ENCODE peak calls at places on chromosome 19, in eight cellular contexts. Z is glutamatergic neuron, I is psoas muscle, Q is lower leg skin, X is fibroblast of pulmonary artery, G is GM20000, K is progenitor cell of endocrine pancreas, W is neural crest cell. B is an unnamed sample.

GRCh38 chr19:28700176-28700575 is 512.8 kb downstream of the UQCRFS1 start:
- DNase-seq in Z (no peak), I (no peak), Q (no peak), X (no peak), G (no peak), K (no peak), W (no peak), B (no peak)

GRCh38 chr19:49588370-49589122 is 2.4 kb upstream of the PRR12 start:
- DNase-seq in Z (no peak), I (no peak), Q (no peak), X (no peak), G (no peak), K (no peak), W (no peak), B (peak)

GRCh38 chr19:3409346-3410064 is 43.1 kb downstream of the NFIC start:
- DNase-seq in Z (no peak), I (peak), Q (peak), X (no peak), G (no peak), K (no peak), W (no peak), B (no peak)

GRCh38 chr19:33429891-33430673 is 56.6 kb downstream of the CEBPG start:
- DNase-seq in Z (peak), I (peak), Q (no peak), X (no peak), G (no peak), K (no peak), W (no peak), B (peak)

GRCh38 chr19:7421941-7422744 is 66.7 kb downstream of the PEX11G start:
- DNase-seq in Z (no peak), I (no peak), Q (peak), X (no peak), G (no peak), K (no peak), W (no peak), B (no peak)

GRCh38 chr19:55315956-55316525 is 9.1 kb downstream of the TMEM150B start:
- DNase-seq in Z (no peak), I (no peak), Q (no peak), X (no peak), G (no peak), K (no peak), W (no peak), B (no peak)

GRCh38 chr19:55698256-55698655 is 23.2 kb downstream of the EPN1 start:
- DNase-seq in Z (no peak), I (no peak), Q (no peak), X (no peak), G (no peak), K (no peak), W (no peak), B (no peak)

GRCh38 chr19:11195169-11195568 is 2.2 kb downstream of the KANK2 start:
- DNase-seq in Z (no peak), I (peak), Q (no peak), X (peak), G (no peak), K (no peak), W (no peak), B (peak)

GRCh38 chr19:5691930-5692784 is 2.1 kb downstream of the RPL36 start:
- DNase-seq in Z (no peak), I (no peak), Q (no peak), X (no peak), G (no peak), K (no peak), W (no peak), B (peak)

GRCh38 chr19:10352764-10353671 is 13.6 kb upstream of the ICAM3 start:
- DNase-seq in Z (peak), I (peak), Q (peak), X (no peak), G (no peak), K (peak), W (peak), B (no peak)

GRCh38 chr19:24074720-24075119 is 12.3 kb upstream of the ZNF254 start:
- DNase-seq in Z (no peak), I (no peak), Q (no peak), X (peak), G (no peak), K (no peak), W (no peak), B (no peak)

GRCh38 chr19:42480335-42481095 is 37.8 kb upstream of the CXCL17 start:
- DNase-seq in Z (no peak), I (no peak), Q (no peak), X (peak), G (no peak), K (no peak), W (no peak), B (peak)

GRCh38 chr19:49808762-49809154 is 4.3 kb downstream of the FUZ start:
- DNase-seq in Z (peak), I (peak), Q (peak), X (peak), G (peak), K (peak), W (peak), B (peak)

GRCh38 chr19:7932276-7932929 is 6.5 kb upstream of the CTXN1 start:
- DNase-seq in Z (no peak), I (no peak), Q (no peak), X (no peak), G (no peak), K (no peak), W (no peak), B (no peak)

GRCh38 chr19:6011794-6012193 is 33.9 kb upstream of the RANBP3 start:
- DNase-seq in Z (no peak), I (no peak), Q (no peak), X (no peak), G (no peak), K (no peak), W (no peak), B (no peak)

GRCh38 chr19:55442372-55443044 is 592 bp downstream of the SHISA7 start:
- DNase-seq in Z (no peak), I (no peak), Q (no peak), X (no peak), G (peak), K (no peak), W (no peak), B (no peak)

DNA sequence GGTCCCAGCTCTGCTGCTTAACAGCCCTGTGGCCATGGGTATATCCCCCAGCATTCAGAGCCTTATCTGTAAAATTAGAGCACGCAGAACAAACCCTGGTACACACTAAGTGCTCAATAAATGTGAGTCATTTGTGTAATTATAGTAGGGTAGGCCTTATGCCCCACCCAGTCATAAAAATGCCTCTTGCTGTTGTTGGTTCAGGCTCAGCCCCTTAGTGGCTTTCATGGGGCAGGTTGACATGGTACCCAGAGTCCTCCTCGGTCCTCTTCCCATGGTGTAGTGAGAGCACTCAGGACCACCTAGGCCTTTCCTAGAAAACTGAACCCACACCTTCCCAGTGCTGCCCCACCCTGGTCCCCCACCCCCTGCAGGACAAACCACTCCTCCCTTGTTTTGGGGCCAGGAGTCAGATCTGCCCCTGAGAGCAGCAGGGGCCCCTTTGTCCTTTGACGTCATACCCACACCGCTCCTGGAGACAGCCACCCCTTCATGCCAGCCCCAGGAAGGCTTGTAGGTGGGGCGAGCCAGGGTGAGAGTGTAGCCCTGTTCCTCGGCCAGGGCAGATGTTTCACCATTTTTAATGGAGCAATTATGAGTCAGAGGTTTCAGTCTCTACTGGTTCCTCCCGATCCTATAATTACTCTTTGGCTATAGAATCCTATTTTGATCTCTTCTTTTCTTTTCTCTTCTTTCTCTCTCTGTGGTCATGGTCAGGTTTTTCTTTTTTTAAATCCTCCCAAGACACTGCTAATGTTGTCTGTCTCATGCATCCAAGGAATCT is 36.8 kb downstream of the ACTN4 start:
- DNase-seq in Z (no peak), I (peak), Q (peak), X (peak), G (no peak), K (no peak), W (no peak), B (peak)
- TF ChIP-seq CTCF in Z (no peak), I (no peak), Q (no peak), X (no peak), G (no peak), K (no peak), W (no peak), B (no peak)

GRCh38 chr19:17766543-17767131 is 15.4 kb downstream of the FCHO1 start:
- DNase-seq in Z (peak), I (peak), Q (peak), X (peak), G (no peak), K (peak), W (peak), B (peak)
- TF ChIP-seq CTCF in Z (peak), I (peak), Q (no peak), X (peak), G (peak), K (peak), W (peak), B (peak)

GRCh38 chr19:40571005-40571318 is 5.7 kb upstream of the SHKBP1 start:
- DNase-seq in Z (no peak), I (no peak), Q (no peak), X (no peak), G (no peak), K (no peak), W (no peak), B (no peak)
- TF ChIP-seq CTCF in Z (no peak), I (no peak), Q (no peak), X (no peak), G (no peak), K (no peak), W (no peak), B (no peak)

GRCh38 chr19:15159251-15159650 is 41.5 kb downstream of the NOTCH3 start:
- DNase-seq in Z (no peak), I (no peak), Q (no peak), X (peak), G (peak), K (no peak), W (no peak), B (no peak)

GRCh38 chr19:15156391-15156790 is 44.4 kb downstream of the NOTCH3 start:
- DNase-seq in Z (no peak), I (no peak), Q (no peak), X (no peak), G (no peak), K (no peak), W (no peak), B (no peak)

GRCh38 chr19:15155296-15155695 is 45.5 kb downstream of the NOTCH3 start:
- DNase-seq in Z (no peak), I (no peak), Q (no peak), X (no peak), G (no peak), K (no peak), W (no peak), B (no peak)

GRCh38 chr19:15149704-15150103 is 42.5 kb downstream of the SYDE1 start:
- DNase-seq in Z (no peak), I (no peak), Q (no peak), X (no peak), G (no peak), K (no peak), W (no peak), B (no peak)

DNA sequence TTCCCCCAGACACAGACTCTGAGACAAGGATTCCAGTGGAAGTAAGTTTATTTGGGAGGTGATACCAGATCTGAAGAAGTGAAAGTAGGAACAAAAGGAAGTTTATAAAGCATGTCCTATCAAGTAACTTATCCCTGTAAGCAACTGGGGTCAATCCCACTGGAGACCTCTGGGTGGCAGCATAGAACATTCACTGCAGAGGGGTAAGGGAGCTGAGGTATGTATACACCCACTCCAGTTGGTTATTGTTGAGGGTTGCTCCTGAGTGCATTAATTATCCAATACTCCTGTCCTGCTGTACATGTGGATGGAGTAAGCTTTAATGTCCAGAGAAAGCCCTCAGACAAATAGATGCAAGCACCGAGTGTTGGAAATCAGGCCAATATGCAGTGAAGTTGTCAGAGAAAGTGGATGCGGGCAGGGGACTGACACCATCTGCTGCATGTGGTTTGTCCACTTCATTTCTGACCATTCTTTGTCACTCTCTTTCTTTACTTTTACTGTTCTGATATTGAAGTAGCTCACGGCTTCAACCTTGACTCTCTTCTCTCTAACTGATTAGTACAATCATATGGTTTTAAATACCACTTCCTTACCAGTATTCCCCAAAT is 46.7 kb downstream of the NOTCH3 start:
- DNase-seq in Z (peak), I (no peak), Q (no peak), X (peak), G (peak), K (no peak), W (peak), B (peak)
- TF ChIP-seq CTCF in Z (peak), I (peak), Q (no peak), X (peak), G (no peak), K (peak), W (peak), B (peak)

DNA sequence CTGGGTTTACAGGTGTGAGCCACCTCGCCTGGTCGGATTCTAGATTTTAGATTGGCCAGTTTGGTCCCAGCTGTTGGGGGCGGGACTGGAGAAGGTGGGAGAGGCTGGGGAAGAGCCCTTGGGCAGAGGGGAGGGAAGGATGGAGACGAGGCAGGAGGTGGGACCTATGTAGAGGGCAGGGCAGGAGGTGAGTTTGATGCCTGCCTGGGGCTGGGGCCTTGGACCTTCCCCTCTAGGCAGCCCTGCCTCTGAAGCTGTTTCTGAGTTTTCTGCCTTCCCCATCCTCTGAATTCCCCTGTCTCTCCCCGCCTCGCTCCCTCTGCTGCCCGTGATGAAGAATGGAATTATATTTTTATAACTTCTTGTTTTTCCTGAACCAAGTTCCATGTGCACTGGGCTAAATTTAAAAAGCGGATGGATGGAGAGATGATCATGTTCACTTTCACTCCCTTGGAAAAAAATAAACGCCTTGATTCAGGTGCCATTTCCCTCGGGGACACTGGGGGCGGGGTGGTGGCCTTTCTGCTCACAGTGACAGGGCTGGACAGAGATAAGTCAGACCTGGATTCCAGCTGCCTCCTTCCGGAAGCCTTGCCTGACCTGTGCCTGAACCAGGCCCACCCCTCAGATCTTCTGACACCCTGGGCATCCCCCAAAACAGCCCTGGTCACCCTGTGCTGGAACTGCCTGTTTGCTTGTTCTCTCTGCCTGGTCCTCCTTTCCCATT is 16.5 kb upstream of the TNFAIP8L1 start:
- DNase-seq in Z (no peak), I (no peak), Q (no peak), X (no peak), G (no peak), K (no peak), W (no peak), B (no peak)
- TF ChIP-seq CTCF in Z (no peak), I (no peak), Q (no peak), X (no peak), G (no peak), K (peak), W (no peak), B (no peak)

DNA sequence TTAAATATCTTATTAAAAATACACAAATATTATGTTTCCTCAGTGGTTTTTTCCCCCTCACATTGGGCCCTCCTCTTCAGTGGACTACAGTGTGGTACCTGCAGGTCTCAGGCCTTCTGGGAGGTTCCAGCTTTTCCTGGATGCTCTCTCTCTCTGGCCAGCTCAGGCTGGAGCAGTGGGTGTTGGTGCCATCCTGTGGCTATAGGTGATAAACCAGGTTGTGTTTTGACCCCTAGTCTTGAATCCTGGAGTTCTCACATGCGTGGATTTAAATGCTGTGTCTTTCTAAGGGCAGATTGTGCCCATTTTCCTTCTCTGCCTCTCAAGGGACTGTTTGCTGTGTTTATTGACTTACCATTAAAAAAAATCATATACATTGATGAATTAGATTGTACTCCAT is 41.2 kb upstream of the ZNF527 start:
- DNase-seq in Z (no peak), I (no peak), Q (no peak), X (peak), G (no peak), K (no peak), W (no peak), B (no peak)
- TF ChIP-seq CTCF in Z (no peak), I (no peak), Q (no peak), X (peak), G (no peak), K (peak), W (peak), B (no peak)

GRCh38 chr19:43619262-43620060 is at the start of gene ZNF428:
- DNase-seq in Z (peak), I (peak), Q (peak), X (peak), G (peak), K (peak), W (peak), B (peak)
- TF ChIP-seq CTCF in Z (no peak), I (no peak), Q (no peak), X (no peak), G (no peak), K (no peak), W (no peak), B (no peak)

B was measured in activated CD8-positive, alpha-beta T cell treated with anti-CD3 and anti-CD28 coated beads for 36 hours.